ENCODE peak calls at places on chromosomes 2 and 18, in seven cellular contexts. E, M, N, Y, P, X and D are unnamed samples. For H3K27me3, the result is how much of the 10 kb centered on the place peaks cover.

GRCh38 chr2:9693138-9693520 is 62.3 kb upstream of the YWHAQ start:
- DNase-seq in N (peak), M (no peak), E (peak), Y (peak), P (no peak), X (no peak), D (no peak)

GRCh38 chr2:161090401-161090800 is 69.8 kb upstream of the TANK start:
- DNase-seq in N (no peak), Y (no peak), X (peak), E (peak), M (peak), P (no peak), D (peak)

GRCh38 chr2:138877421-138877820 is 97.2 kb upstream of the NXPH2 start:
- DNase-seq in M (no peak), X (no peak), N (no peak), Y (no peak), P (no peak), E (no peak), D (no peak)

GRCh38 chr2:140362361-140362760 is 1582.2 kb upstream of the NXPH2 start:
- DNase-seq in M (no peak), P (no peak), Y (no peak), E (no peak), X (no peak), N (no peak), D (no peak)

GRCh38 chr2:48943436-48943835 is 187.9 kb upstream of the LHCGR start:
- DNase-seq in X (no peak), E (peak), Y (no peak), P (no peak), N (no peak), M (no peak), D (no peak)

GRCh38 chr2:224046752-224047151 is 7.7 kb upstream of the SERPINE2 start:
- DNase-seq in E (peak), X (no peak), N (no peak), Y (no peak), P (no peak), M (no peak), D (no peak)

GRCh38 chr2:47189635-47190034 is 34.5 kb upstream of the STPG4 start:
- DNase-seq in Y (no peak), P (no peak), M (no peak), N (no peak), X (no peak), E (peak), D (no peak)

GRCh38 chr2:96265349-96265839 is 403 bp downstream of the TMEM127 start:
- DNase-seq in M (peak), P (no peak), E (no peak), X (peak), N (no peak), Y (peak), D (peak)

GRCh38 chr2:55425449-55425848 is 5.8 kb upstream of the CCDC88A start:
- DNase-seq in M (no peak), N (no peak), P (no peak), Y (no peak), X (no peak), E (peak), D (no peak)

GRCh38 chr2:214126135-214126534 is 284.7 kb upstream of the VWC2L start:
- DNase-seq in P (no peak), E (peak), M (no peak), N (no peak), Y (no peak), X (no peak), D (no peak)

GRCh38 chr18:36301884-36302283 is 4.4 kb downstream of the FHOD3 start:
- DNase-seq in M (no peak), E (no peak), P (no peak), N (no peak), X (no peak), Y (no peak), D (no peak)

GRCh38 chr18:13353424-13353823 is 134.9 kb downstream of the LDLRAD4 start:
- DNase-seq in M (no peak), X (no peak), N (no peak), E (no peak), P (no peak), Y (no peak), D (no peak)

GRCh38 chr2:39325966-39326365 is 82.2 kb upstream of the CDKL4 start:
- DNase-seq in X (no peak), E (peak), N (no peak), P (no peak), Y (no peak), M (no peak), D (no peak)

GRCh38 chr2:234363011-234363487 is 133.8 kb downstream of the ARL4C start:
- DNase-seq in Y (no peak), M (no peak), X (peak), N (no peak), E (no peak), P (no peak), D (no peak)

GRCh38 chr2:191688934-191689695 is 11.2 kb downstream of the NABP1 start:
- DNase-seq in P (no peak), M (no peak), N (no peak), Y (no peak), X (no peak), E (peak), D (no peak)

GRCh38 chr2:159518321-159519005 is 97.9 kb downstream of the BAZ2B start:
- DNase-seq in Y (no peak), E (no peak), X (no peak), P (no peak), M (no peak), N (no peak), D (no peak)

GRCh38 chr18:79677221-79677620 is 2.4 kb upstream of the CTDP1 start:
- DNase-seq in E (no peak), M (no peak), N (no peak), P (no peak), Y (no peak), X (no peak), D (no peak)

GRCh38 chr2:26778076-26778475 is 7.8 kb upstream of the CENPA start:
- DNase-seq in X (no peak), P (no peak), Y (no peak), M (no peak), E (no peak), N (no peak), D (no peak)

GRCh38 chr2:98907385-98907784 is 28.6 kb downstream of the CRACDL start:
- DNase-seq in X (no peak), E (no peak), Y (no peak), P (no peak), N (no peak), M (no peak), D (no peak)

GRCh38 chr2:164860694-164861042 is 19.0 kb upstream of the COBLL1 start:
- DNase-seq in E (no peak), Y (no peak), X (no peak), P (no peak), M (no peak), N (no peak), D (no peak)

GRCh38 chr2:46298522-46299351 is 1.5 kb downstream of the EPAS1 start:
- DNase-seq in P (peak), M (peak), Y (peak), N (peak), X (peak), E (peak), D (peak)

GRCh38 chr2:106075038-106075437 is 119.1 kb downstream of the UXS1 start:
- DNase-seq in P (no peak), X (no peak), Y (no peak), M (no peak), N (no peak), E (peak), D (no peak)

GRCh38 chr18:48797841-48798255 is 152.9 kb downstream of the SMAD7 start:
- DNase-seq in P (peak), X (no peak), M (no peak), Y (no peak), E (no peak), N (peak), D (no peak)

GRCh38 chr2:179417436-179417949 is 152.9 kb upstream of the SESTD1 start:
- DNase-seq in P (no peak), N (no peak), X (no peak), Y (no peak), E (no peak), M (no peak), D (no peak)

GRCh38 chr2:179410552-179411356 is 146.1 kb upstream of the SESTD1 start:
- DNase-seq in X (peak), N (no peak), M (peak), Y (no peak), E (peak), P (no peak), D (peak)

GRCh38 chr2:179412116-179412515 is 147.5 kb upstream of the SESTD1 start:
- DNase-seq in E (peak), Y (no peak), P (no peak), X (no peak), M (no peak), N (no peak), D (no peak)
- H3K27ac ChIP-seq in E (no peak), Y (no peak), P (no peak), X (no peak), M (no peak), N (no peak), D (no peak)

GRCh38 chr2:24824071-24824588 is 30.9 kb downstream of the CENPO start:
- DNase-seq in N (no peak), E (no peak), Y (no peak), P (no peak), X (no peak), M (peak), D (peak)

GRCh38 chr2:24827321-24828261 is 34.4 kb downstream of the CENPO start:
- DNase-seq in X (peak), E (peak), M (peak), P (peak), Y (no peak), N (peak), D (peak)

GRCh38 chr2:24824966-24825882 is 32.0 kb downstream of the CENPO start:
- DNase-seq in X (no peak), Y (no peak), E (no peak), P (no peak), M (peak), N (no peak), D (peak)

GRCh38 chr2:24828641-24829040 is 35.4 kb downstream of the CENPO start:
- DNase-seq in M (no peak), Y (no peak), X (no peak), N (no peak), P (peak), E (no peak), D (no peak)

GRCh38 chr2:24825883-24826800 is 32.9 kb downstream of the CENPO start:
- DNase-seq in M (peak), E (no peak), Y (no peak), P (no peak), N (no peak), X (no peak), D (peak)
- TF ChIP-seq POLR2A in M (no peak), E (no peak), Y (no peak), P (no peak), N (no peak), X (no peak), D (no peak)

DNA sequence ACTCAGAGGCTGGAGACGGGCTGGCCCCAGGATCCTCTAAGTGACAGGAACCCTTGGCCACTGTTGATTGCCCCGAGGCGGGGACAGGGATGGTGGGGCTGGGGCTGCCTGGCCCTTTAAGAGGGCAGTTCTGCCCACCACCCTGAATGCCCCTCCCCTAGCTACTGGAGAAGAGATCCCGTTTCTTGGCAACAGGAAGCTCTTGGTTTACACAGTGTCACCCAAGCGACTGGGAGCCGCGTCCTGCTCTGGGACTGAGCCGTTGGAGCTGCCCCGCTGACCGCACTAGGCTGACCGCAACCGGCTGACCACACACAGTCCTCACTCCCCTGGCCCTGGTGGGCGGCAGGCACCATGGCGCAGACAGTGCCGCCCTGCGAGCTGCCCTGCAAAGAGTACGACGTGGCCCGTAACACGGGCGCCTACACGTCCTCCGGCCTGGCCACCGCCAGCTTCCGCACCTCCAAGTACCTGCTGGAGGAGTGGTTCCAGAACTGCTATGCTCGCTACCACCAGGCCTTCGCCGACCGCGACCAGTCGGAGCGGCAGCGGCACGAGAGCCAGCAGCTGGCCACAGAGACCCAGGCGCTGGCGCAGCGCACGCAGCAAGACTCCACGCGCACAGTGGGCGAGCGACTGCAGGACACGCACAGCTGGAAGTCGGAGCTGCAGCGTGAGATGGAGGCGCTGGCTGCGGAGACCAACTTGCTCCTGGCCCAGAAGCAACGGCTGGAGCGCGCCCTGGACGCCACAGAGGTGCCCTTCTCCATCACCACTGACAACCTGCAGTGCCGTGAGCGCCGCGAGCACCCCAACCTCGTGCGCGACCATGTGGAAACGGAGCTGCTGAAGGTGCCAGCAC is at the start of gene TEKT4:
- DNase-seq in P (no peak), M (no peak), X (peak), Y (peak), N (no peak), E (no peak), D (no peak)
- H3K27me3 ChIP-seq in P (under half), M (half or more), X (under half), Y (under half), N (under half), E (under half), D (under half)

DNA sequence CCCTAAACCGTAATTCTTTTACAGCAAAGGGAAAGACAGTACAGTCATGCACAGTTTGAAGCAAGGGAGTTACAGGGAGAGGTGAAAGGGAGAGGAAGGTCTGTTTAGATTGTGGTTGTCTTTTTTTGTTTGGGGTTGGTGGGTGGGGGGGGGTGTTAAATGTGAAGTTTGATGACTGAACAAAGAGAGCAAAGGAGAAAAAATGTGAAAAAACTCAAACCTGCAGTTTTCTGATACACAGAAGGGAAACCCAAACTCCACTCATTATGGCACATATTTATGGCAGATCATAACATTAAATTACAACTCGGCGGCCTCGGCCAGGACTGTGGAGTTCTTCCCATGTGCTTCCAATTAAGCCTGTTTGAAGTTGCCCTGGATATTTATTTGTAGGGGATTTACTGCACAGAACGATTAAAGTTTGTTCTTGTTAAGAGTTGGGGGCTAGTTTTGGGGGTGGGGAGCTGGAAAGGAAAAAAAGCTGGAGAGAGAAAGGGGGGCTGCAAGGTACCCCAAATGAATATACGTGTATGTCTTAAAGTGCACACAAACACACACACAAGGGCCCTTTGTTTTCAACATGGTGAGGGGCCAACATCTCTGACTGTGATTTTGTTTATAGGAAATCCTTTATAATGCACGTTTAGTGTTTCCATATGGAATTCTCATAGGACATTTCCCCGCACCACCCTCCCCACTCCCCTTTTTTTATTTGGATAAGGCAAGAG is 26.3 kb upstream of the SLC14A2 start:
- DNase-seq in M (no peak), E (peak), X (no peak), N (peak), P (no peak), Y (no peak), D (no peak)
- H3K27ac ChIP-seq in M (peak), E (peak), X (no peak), N (peak), P (no peak), Y (peak), D (peak)

GRCh38 chr2:120134263-120134662 is 88.9 kb downstream of the TMEM185B start:
- DNase-seq in M (no peak), X (no peak), Y (no peak), N (no peak), P (no peak), E (peak), D (no peak)
- TF ChIP-seq POLR2A in M (no peak), X (no peak), Y (no peak), N (no peak), P (no peak), E (peak), D (no peak)

GRCh38 chr18:22174341-22175148 is 5.2 kb downstream of the GATA6 start:
- DNase-seq in P (no peak), X (peak), Y (no peak), M (no peak), E (no peak), N (no peak), D (peak)
- H3K27me3 ChIP-seq in P (under half), X (under half), Y (under half), M (half or more), E (under half), N (under half), D (under half)

GRCh38 chr2:135149251-135149650 is 97.2 kb downstream of the RAB3GAP1 start:
- DNase-seq in M (no peak), P (no peak), Y (no peak), N (no peak), X (peak), E (peak), D (no peak)

GRCh38 chr2:135154962-135155361 is 102.9 kb downstream of the RAB3GAP1 start:
- DNase-seq in M (no peak), N (no peak), P (no peak), Y (no peak), E (no peak), X (no peak), D (no peak)

GRCh38 chr2:135151615-135152014 is 99.5 kb downstream of the RAB3GAP1 start:
- DNase-seq in N (no peak), E (no peak), M (no peak), X (no peak), Y (no peak), P (no peak), D (no peak)

GRCh38 chr2:135152361-135152760 is 100.3 kb downstream of the RAB3GAP1 start:
- DNase-seq in X (no peak), M (no peak), E (no peak), N (no peak), P (no peak), Y (no peak), D (no peak)

DNA sequence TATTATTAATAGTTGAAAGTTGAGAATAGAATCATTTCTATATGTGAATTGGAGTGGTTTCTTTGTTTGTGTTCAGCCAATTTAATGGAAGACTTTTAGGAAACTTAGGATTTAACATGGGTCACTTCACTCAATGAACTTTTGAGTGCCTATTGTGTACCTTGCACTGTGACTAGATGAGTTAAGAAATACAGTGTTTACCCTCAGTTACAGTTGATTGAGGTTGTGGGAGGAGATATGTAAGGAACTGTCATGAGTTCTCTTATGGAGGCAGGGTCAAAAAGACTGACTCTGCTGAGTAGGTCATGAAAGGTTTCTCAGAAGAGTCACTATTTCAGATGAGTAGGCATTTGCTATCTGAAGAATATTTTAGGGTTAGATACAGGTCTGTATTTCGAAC is 98.6 kb downstream of the RAB3GAP1 start:
- DNase-seq in P (no peak), X (no peak), M (no peak), N (no peak), E (no peak), Y (no peak), D (no peak)
- H3K27ac ChIP-seq in P (no peak), X (no peak), M (no peak), N (no peak), E (no peak), Y (no peak), D (no peak)

GRCh38 chr18:986552-986951 is 81.9 kb downstream of the ADCYAP1 start:
- DNase-seq in E (no peak), Y (no peak), M (no peak), X (no peak), N (no peak), P (no peak), D (no peak)
- TF ChIP-seq POLR2A in E (no peak), Y (no peak), M (no peak), X (no peak), N (no peak), P (no peak), D (no peak)

GRCh38 chr2:104874230-104874629 is 20.3 kb downstream of the POU3F3 start:
- DNase-seq in E (no peak), N (no peak), Y (no peak), X (no peak), M (no peak), P (no peak), D (no peak)
- H3K27me3 ChIP-seq in E (under half), N (under half), Y (half or more), X (under half), M (half or more), P (under half), D (under half)